ENCODE peak calls at places on chromosomes 13 and 19, in five cellular contexts. U is GM06990, K is endothelial cell, E is psoas muscle, J is IMR-90. A is an unnamed sample.

GRCh38 chr13:52105841-52106240 is 23.0 kb downstream of the NEK5 start:
- DNase-seq in U (no peak), K (no peak), E (no peak), J (no peak), A (no peak)

GRCh38 chr19:5086232-5086631 is 117.3 kb downstream of the KDM4B start:
- DNase-seq in U (no peak), K (no peak), E (no peak), J (no peak), A (no peak)

GRCh38 chr13:25247345-25247744 is 39.9 kb downstream of the MTMR6 start:
- DNase-seq in U (no peak), K (no peak), E (no peak), J (no peak), A (no peak)

GRCh38 chr13:109273326-109273751 is 513.0 kb downstream of the IRS2 start:
- DNase-seq in U (no peak), K (no peak), E (no peak), J (peak), A (no peak)

GRCh38 chr19:39531834-39532232 is 819 bp downstream of the EID2B start:
- DNase-seq in U (no peak), K (no peak), E (no peak), J (no peak), A (no peak)

GRCh38 chr19:11887247-11887617 is 350 bp upstream of the ZNF69 start:
- DNase-seq in U (no peak), K (no peak), E (no peak), J (no peak), A (no peak)

GRCh38 chr19:49094505-49095482 is 9.5 kb downstream of the SNRNP70 start:
- DNase-seq in U (no peak), K (no peak), E (peak), J (no peak), A (no peak)

GRCh38 chr13:67075239-67075638 is 154.9 kb downstream of the PCDH9 start:
- DNase-seq in U (no peak), K (no peak), E (no peak), J (peak), A (no peak)

GRCh38 chr13:105616313-105617075 is 919.0 kb downstream of the EFNB2 start:
- DNase-seq in U (no peak), K (no peak), E (no peak), J (peak), A (no peak)

GRCh38 chr13:71028884-71029283 is 838.1 kb downstream of the DACH1 start:
- DNase-seq in U (no peak), K (no peak), E (no peak), J (no peak), A (no peak)

GRCh38 chr13:110119943-110120905 is 186.7 kb downstream of the COL4A1 start:
- DNase-seq in U (no peak), K (no peak), E (no peak), J (peak), A (no peak)

GRCh38 chr19:45250832-45251451 is at the start of gene MARK4:
- DNase-seq in U (peak), K (peak), E (peak), J (peak), A (peak)

GRCh38 chr13:45882626-45883025 is 31.1 kb upstream of the SIAH3 start:
- DNase-seq in U (no peak), K (no peak), E (no peak), J (no peak), A (no peak)

DNA sequence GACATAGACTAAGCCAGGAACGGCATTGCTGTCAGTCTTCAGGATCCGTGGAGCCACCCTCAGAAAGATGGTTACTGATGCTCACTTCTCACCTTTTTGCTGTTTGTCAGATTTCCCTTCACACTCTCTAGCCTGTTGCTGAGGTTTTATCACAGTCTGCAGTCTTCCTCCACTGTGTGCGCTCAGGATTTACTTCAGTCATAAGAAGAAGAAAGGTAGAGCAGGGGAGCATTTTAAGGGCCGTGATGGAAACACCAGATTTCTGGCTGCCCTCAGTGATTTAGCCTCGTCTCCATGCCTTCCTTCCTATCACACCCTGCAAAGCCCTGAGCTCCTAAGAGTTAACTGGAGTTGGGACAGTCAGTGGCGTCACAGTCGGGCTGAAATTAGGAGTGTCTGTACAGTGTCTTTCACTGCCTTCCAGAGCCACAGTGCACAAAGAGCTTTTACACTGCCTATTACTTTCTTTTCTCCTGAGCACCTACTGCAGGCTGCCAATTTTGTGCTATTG is 60.0 kb upstream of the GPR183 start:
- DNase-seq in U (no peak), K (no peak), E (no peak), J (no peak), A (no peak)
- TF ChIP-seq CTCF in U (no peak), K (no peak), E (no peak), J (no peak), A (no peak)

DNA sequence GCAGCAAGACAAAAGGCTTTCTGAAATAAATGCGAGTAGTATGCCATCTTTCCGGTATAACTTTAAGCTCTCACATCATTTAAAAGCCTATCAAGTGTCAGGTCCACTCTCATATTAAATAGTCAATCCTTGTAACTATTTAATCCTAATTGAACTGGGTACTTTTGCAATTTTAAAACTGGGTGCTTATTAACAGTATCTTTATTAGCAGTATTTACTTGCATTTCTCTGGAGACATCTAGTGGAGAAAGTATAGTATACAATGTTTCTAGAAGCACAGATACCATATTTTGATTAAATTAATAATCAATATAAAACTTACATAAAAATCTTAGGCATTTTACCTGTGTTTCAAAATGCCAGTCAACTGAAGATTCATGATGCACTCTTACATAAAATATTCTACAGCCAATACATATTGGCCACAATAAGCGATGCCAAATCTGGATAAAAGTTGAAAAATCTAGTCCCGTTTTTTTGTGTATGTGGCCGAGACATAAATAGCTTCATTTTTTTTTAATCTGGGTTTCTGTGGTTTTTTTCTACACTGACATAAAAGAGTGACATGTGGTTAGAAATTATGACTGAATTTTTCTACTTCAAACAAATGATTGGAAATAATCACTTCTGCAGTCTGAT is 4.3 kb upstream of the POSTN start:
- DNase-seq in U (no peak), K (no peak), E (no peak), J (peak), A (no peak)
- TF ChIP-seq CTCF in U (peak), K (peak), E (peak), J (peak), A (no peak)

DNA sequence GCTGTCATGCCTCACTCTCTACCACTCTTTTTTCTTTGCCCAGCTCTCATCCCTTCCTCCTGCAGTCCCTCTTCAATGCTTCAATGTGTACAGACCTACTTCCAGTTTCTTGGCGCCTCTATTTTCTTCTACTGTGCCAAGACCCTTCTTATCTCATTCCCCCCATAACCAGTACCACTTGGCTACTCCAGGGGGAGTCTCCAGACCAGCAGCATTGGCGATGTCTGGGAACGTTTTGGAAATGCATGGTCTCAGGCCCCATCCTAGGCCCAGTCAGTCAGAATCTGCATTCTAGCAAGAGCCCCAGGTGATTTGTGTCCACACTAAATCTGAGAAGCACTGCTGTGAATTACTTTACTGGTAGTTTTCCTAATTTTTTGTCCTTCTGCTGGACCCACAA is 198.2 kb downstream of the SLC7A1 start:
- DNase-seq in U (no peak), K (no peak), E (no peak), J (no peak), A (no peak)
- TF ChIP-seq CTCF in U (no peak), K (no peak), E (no peak), J (no peak), A (no peak)

GRCh38 chr19:3601021-3601420 is 5.7 kb downstream of the TBXA2R start:
- DNase-seq in U (no peak), K (no peak), E (no peak), J (no peak), A (no peak)

GRCh38 chr19:3604227-3604986 is 2.3 kb downstream of the TBXA2R start:
- DNase-seq in U (no peak), K (no peak), E (no peak), J (no peak), A (no peak)

GRCh38 chr19:3595521-3596061 is 10.3 kb downstream of the GIPC3 start:
- DNase-seq in U (no peak), K (no peak), E (no peak), J (no peak), A (no peak)

GRCh38 chr19:3603121-3603841 is 3.4 kb downstream of the TBXA2R start:
- DNase-seq in U (no peak), K (no peak), E (no peak), J (no peak), A (no peak)

GRCh38 chr19:3599776-3600183 is 6.9 kb downstream of the TBXA2R start:
- DNase-seq in U (no peak), K (peak), E (no peak), J (no peak), A (no peak)
- TF ChIP-seq CTCF in U (no peak), K (peak), E (no peak), J (peak), A (no peak)

GRCh38 chr19:30785728-30786127 is 413.5 kb downstream of the ZNF536 start:
- DNase-seq in U (no peak), K (no peak), E (no peak), J (no peak), A (no peak)
- TF ChIP-seq CTCF in U (no peak), K (no peak), E (no peak), J (no peak), A (no peak)

GRCh38 chr19:7732045-7732444 is at the start of gene CLEC4G:
- DNase-seq in U (no peak), K (no peak), E (no peak), J (no peak), A (no peak)
- TF ChIP-seq CTCF in U (no peak), K (no peak), E (no peak), J (no peak), A (no peak)

GRCh38 chr19:16133818-16134217 is 9.7 kb upstream of the HSH2D start:
- DNase-seq in U (no peak), K (no peak), E (no peak), J (no peak), A (no peak)

GRCh38 chr19:16134510-16134909 is 9.0 kb upstream of the HSH2D start:
- DNase-seq in U (peak), K (no peak), E (no peak), J (no peak), A (peak)

GRCh38 chr19:16136185-16137067 is 7.1 kb upstream of the HSH2D start:
- DNase-seq in U (no peak), K (no peak), E (no peak), J (no peak), A (no peak)

GRCh38 chr19:16131648-16132047 is 11.8 kb upstream of the HSH2D start:
- DNase-seq in U (no peak), K (no peak), E (no peak), J (no peak), A (no peak)

GRCh38 chr19:16135410-16136127 is 7.9 kb upstream of the HSH2D start:
- DNase-seq in U (no peak), K (no peak), E (no peak), J (no peak), A (no peak)
- TF ChIP-seq CTCF in U (no peak), K (no peak), E (no peak), J (no peak), A (no peak)

DNA sequence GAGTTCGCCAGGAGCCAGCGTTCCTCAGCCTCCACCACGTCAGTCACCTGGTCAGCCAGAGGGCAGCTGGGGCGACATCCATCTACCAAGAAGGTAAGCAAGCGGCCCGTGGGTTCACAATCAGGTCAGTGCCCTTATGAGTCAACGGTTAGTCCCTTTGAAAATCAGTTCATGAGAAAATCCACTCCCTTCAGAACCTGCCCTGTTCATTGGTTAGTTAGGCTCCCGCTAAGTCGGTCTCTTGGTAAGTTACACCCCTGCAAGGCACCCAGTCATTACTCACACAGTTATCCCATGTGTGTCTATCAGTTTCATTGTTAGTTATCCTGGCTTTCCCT is 542 bp downstream of the SIGLECL1 start:
- DNase-seq in U (no peak), K (no peak), E (no peak), J (no peak), A (no peak)
- TF ChIP-seq CTCF in U (no peak), K (no peak), E (no peak), J (no peak), A (no peak)

DNA sequence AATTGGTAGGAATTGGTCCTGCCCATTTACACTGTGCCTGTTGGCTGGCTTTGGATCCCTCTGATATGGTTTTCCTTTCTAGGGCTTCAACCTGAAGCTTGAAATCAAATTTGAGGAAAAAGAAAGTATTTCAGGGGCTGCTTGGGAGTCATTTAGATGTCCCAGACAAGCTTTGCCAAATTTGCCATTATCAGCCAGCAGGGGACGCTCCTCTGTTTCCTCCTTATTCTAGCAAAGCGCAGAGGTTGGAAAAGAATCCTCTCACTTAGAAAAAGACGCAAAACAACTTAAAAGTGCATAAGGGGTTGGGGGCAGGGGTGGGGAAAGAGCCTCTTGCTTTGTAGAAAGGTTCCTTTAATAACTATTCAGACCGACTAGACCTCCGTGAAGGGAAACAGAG is 1211.1 kb upstream of the PCDH20 start:
- DNase-seq in U (no peak), K (no peak), E (no peak), J (no peak), A (peak)
- TF ChIP-seq CTCF in U (peak), K (peak), E (no peak), J (peak), A (peak)

DNA sequence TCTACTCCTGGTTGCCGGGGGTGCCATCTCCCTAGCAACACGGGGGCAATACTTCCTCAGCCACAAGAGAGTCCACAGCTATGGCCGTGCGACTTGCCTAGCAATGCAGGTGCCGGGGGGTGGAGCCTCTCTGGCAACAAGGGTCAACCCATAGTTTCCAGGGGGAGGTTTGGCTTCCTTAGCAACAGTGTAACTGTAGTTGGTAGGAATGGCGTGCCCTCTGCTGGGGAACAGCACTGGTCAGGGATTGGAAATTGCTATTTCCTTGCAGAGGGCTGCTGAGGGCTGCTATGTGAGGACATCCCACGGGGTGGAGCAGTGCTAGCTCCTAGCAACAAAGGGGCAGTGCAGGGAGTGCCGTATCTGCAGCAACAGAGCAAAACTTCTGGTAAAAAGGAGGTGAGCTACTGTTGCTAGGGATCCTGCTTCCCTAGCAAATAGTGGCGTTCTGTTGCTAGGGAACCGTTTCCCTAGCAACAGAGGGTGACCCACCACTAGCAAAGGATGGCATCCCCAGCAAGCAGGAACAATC is 7.0 kb upstream of the TMC4 start:
- DNase-seq in U (no peak), K (peak), E (no peak), J (peak), A (peak)
- TF ChIP-seq CTCF in U (no peak), K (peak), E (no peak), J (peak), A (no peak)